ENCODE peak calls at places on chromosomes 6 and 20, in six cellular contexts. G is ovary, N is GM12878, Z is right lobe of liver, O is IMR-90, P is psoas muscle. L is an unnamed sample.

GRCh38 chr20:41177636-41178035 is 40.3 kb downstream of the PLCG1 start:
- DNase-seq in G (peak; percentile 46), N (no peak), Z (no peak), O (peak; percentile 87), P (peak; percentile 83), L (peak; percentile 92)

GRCh38 chr6:148525453-148525852 is 182.8 kb downstream of the SASH1 start:
- DNase-seq in G (no peak), N (no peak), Z (no peak), O (peak; percentile 95), P (no peak), L (no peak)

GRCh38 chr6:167331565-167331964 is 6.7 kb downstream of the TTLL2 start:
- DNase-seq in G (no peak), N (no peak), Z (no peak), O (no peak), P (no peak), L (no peak)

GRCh38 chr6:33073431-33073871 is at the start of gene HLA-DPA1:
- DNase-seq in G (no peak), N (peak; percentile 97), Z (no peak), O (peak; percentile 11), P (no peak), L (no peak)

GRCh38 chr20:24782801-24783630 is 166.1 kb upstream of the CST7 start:
- DNase-seq in G (no peak), N (no peak), Z (no peak), O (no peak), P (peak; percentile 14), L (no peak)

GRCh38 chr6:98929498-98930060 is 18.2 kb downstream of the FBXL4 start:
- DNase-seq in G (no peak), N (no peak), Z (no peak), O (peak; percentile 7), P (no peak), L (no peak)

GRCh38 chr20:10388571-10388970 is 45.5 kb downstream of the MKKS start:
- DNase-seq in G (no peak), N (no peak), Z (no peak), O (no peak), P (no peak), L (no peak)

GRCh38 chr6:130829333-130829910 is 2.2 kb downstream of the SMLR1 start:
- DNase-seq in G (no peak), N (no peak), Z (no peak), O (no peak), P (no peak), L (no peak)

GRCh38 chr6:77650098-77650663 is 2.7 kb upstream of the MEI4 start:
- DNase-seq in G (peak; percentile 33), N (no peak), Z (peak; percentile 63), O (no peak), P (peak; percentile 56), L (peak; percentile 49)

GRCh38 chr20:61605283-61605682 is 353.2 kb downstream of the CDH4 start:
- DNase-seq in G (no peak), N (no peak), Z (no peak), O (no peak), P (no peak), L (no peak)

GRCh38 chr6:2947424-2947823 is 23.9 kb downstream of the SERPINB6 start:
- DNase-seq in G (no peak), N (no peak), Z (peak; percentile 21), O (no peak), P (no peak), L (no peak)

GRCh38 chr20:20413801-20414200 is 45.9 kb downstream of the INSM1 start:
- DNase-seq in G (no peak), N (no peak), Z (no peak), O (no peak), P (no peak), L (no peak)

GRCh38 chr6:120671519-120671918 is 662.8 kb downstream of the TBC1D32 start:
- DNase-seq in G (no peak), N (no peak), Z (no peak), O (no peak), P (no peak), L (no peak)

GRCh38 chr20:1183153-1183552 is 1.6 kb downstream of the TMEM74B start:
- DNase-seq in G (no peak), N (no peak), Z (no peak), O (no peak), P (no peak), L (no peak)

GRCh38 chr6:106309766-106310373 is 15.7 kb downstream of the ATG5 start:
- DNase-seq in G (no peak), N (no peak), Z (no peak), O (peak; percentile 8), P (no peak), L (no peak)

GRCh38 chr6:166592818-166593217 is 6.3 kb upstream of the RAMACL start:
- DNase-seq in G (no peak), N (no peak), Z (no peak), O (peak; percentile 84), P (no peak), L (no peak)

GRCh38 chr6:15090145-15090579 is 155.7 kb upstream of the JARID2 start:
- DNase-seq in G (no peak), N (no peak), Z (no peak), O (no peak), P (no peak), L (no peak)

GRCh38 chr6:622462-622861 is 34.4 kb downstream of the HUS1B start:
- DNase-seq in G (no peak), N (no peak), Z (no peak), O (no peak), P (no peak), L (no peak)

GRCh38 chr20:47594157-47594556 is 92.5 kb downstream of the NCOA3 start:
- DNase-seq in G (no peak), N (no peak), Z (no peak), O (no peak), P (no peak), L (no peak)

GRCh38 chr20:57238089-57238488 is 28.4 kb downstream of the BMP7 start:
- DNase-seq in G (no peak), N (no peak), Z (no peak), O (no peak), P (no peak), L (no peak)

GRCh38 chr6:128803911-128804310 is 79.0 kb upstream of the LAMA2 start:
- DNase-seq in G (no peak), N (no peak), Z (no peak), O (peak; percentile 90), P (no peak), L (no peak)

GRCh38 chr6:129211626-129212025 is 328.7 kb downstream of the LAMA2 start:
- DNase-seq in G (no peak), N (no peak), Z (no peak), O (no peak), P (no peak), L (no peak)

GRCh38 chr20:17643531-17644188 is 38.4 kb downstream of the RRBP1 start:
- DNase-seq in G (no peak), N (no peak), Z (no peak), O (no peak), P (no peak), L (peak; percentile 45)

GRCh38 chr6:3751730-3752537 is 421 bp upstream of the PXDC1 start:
- DNase-seq in G (peak; percentile 93), N (no peak), Z (peak; percentile 91), O (peak; percentile 93), P (peak; percentile 94), L (peak; percentile 98)

GRCh38 chr6:12208190-12208589 is 82.0 kb upstream of the EDN1 start:
- DNase-seq in G (no peak), N (no peak), Z (peak; percentile 54), O (peak; percentile 27), P (no peak), L (no peak)

GRCh38 chr6:105431226-105431625 is 28.3 kb upstream of the PREP start:
- DNase-seq in G (no peak), N (no peak), Z (no peak), O (peak; percentile 68), P (no peak), L (no peak)

GRCh38 chr20:51312480-51312783 is 230.1 kb downstream of the NFATC2 start:
- DNase-seq in G (no peak), N (no peak), Z (no peak), O (no peak), P (no peak), L (no peak)

DNA sequence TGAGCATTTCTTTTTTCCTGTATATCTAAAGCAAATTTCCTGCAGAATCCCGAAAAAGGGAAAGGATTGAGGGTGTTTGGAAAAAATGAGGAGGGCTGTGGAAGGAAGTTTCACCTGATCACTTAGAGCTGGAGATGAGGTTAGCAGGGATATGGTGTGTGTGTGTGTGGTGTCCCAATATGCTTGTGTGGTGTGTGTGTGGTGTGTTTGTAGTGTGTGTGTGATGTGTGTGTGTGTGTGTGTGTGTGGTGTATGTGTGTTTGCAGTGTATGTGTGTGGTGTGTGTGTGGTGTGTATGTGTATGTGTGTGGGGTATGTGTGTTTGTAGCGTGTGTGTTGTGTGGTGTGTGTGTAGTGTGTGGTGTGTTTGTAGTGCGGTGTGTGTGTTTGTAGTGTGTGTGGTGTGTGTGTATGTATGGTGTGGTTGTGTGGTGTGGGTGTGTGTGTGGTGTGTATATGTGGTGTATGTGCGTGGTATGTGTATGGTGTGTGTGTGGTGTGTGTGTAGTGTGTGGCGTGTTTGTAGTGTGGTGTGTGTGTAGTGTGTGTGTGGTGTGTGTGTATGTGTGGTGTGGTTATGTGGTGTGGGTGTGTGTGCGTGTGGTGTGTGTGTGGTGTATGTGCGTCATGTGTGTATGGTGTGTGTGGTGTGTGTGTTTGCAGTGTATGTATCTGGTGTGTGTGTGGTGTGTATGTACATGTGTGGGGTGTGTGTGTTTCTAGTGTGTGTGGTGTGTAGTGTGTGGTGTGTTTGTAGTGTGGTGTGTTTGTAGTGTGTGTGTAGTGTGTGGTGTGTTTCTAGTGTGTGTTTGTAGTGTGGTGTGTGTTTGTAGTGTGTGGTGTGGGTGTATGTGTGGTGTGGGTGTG is 67.6 kb downstream of the GCNT2 start:
- DNase-seq in G (no peak), N (no peak), Z (no peak), O (no peak), P (no peak), L (no peak)
- H3K4me1 ChIP-seq in G (no peaks in the 10 kb centered on the region), N (no peaks in the 10 kb centered on the region), Z (no peaks in the 10 kb centered on the region), O (no peaks in the 10 kb centered on the region), P (no peaks in the 10 kb centered on the region), L (peaks cover 5% of the 10 kb centered on the region)

GRCh38 chr6:71289802-71290175 is 1.2 kb downstream of the OGFRL1 start:
- DNase-seq in G (no peak), N (no peak), Z (no peak), O (no peak), P (no peak), L (no peak)
- H3K4me3 ChIP-seq in G (no peak overlapping the region), N (peak overlapping the region; percentile 77), Z (peak overlapping the region; percentile 70), O (peak overlapping the region; percentile 99), P (peak overlapping the region; percentile 76), L (peak overlapping the region; percentile 91)

GRCh38 chr20:63303095-63303666 is 10.2 kb downstream of the COL20A1 start:
- DNase-seq in G (no peak), N (no peak), Z (no peak), O (no peak), P (no peak), L (no peak)
- H3K4me1 ChIP-seq in G (no peaks in the 10 kb centered on the region), N (no peaks in the 10 kb centered on the region), Z (no peaks in the 10 kb centered on the region), O (no peaks in the 10 kb centered on the region), P (no peaks in the 10 kb centered on the region), L (no peaks in the 10 kb centered on the region)

DNA sequence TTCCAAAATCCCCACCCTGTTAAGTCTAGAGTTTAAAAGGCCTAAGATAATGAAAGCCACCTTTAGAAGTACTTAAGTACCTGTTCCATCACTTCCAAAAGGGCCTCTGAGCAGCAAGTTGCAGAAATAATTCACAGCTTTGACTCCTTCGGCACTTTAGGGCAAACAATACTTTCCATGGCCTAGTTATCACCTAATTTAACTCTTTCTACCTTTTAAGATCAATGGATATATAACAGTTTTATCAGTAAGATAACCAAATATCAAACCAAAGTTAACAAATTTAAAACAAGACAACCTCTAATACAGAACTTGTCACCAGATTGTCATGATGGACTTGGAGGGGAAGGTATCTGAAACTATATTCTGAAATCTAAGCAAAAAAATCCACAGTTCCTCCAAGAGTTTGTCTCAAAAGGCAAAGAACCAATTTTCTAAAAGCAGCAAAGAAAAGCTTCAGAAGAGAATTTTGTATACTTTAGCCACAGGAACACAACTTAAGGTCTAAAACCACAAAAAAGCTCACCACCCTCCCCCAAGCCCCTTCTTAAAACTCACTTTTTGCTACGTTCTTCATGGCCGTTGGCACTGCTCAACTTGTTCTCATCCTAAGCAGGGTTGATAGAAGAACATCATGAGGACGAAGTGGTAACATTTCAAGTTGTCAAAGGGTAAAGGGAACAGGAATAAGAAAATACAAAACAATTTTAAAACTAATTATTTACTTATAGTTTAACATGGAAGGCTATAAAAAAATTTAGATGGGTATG is 3.5 kb downstream of the RBM39 start:
- DNase-seq in G (no peak), N (no peak), Z (no peak), O (no peak), P (no peak), L (no peak)
- H3K4me3 ChIP-seq in G (no peak overlapping the region), N (peak overlapping the region; percentile 59), Z (no peak overlapping the region), O (no peak overlapping the region), P (peak overlapping the region; percentile 94), L (no peak overlapping the region)